ENCODE peak calls at places on chromosomes 6 and 20, in seven cellular contexts. One of them, this sample, is unnamed.

GRCh38 chr20:20603339-20603990 is 109.0 kb downstream of the RALGAPA2 start:
- DNase-seq in heart right ventricle: no peak
- DNase-seq in amygdala: no peak
- DNase-seq in T-helper 1 cell: no peak
- DNase-seq in activated gamma-delta T cell treated with Interleukin-2 at 50 U/mL for 16 hours: peak
- DNase-seq in NCI-H1436: peak
- DNase-seq in central memory CD4-positive, alpha-beta T cell: peak
- DNase-seq in this sample: no peak

GRCh38 chr20:45998761-45999160 is 9.9 kb upstream of the MMP9 start:
- DNase-seq in NCI-H1436: no peak
- DNase-seq in amygdala: no peak
- DNase-seq in central memory CD4-positive, alpha-beta T cell: peak
- DNase-seq in activated gamma-delta T cell treated with Interleukin-2 at 50 U/mL for 16 hours: no peak
- DNase-seq in T-helper 1 cell: no peak
- DNase-seq in heart right ventricle: no peak
- DNase-seq in this sample: no peak

GRCh38 chr20:12171927-12172581 is 254.4 kb downstream of the BTBD3 start:
- DNase-seq in NCI-H1436: no peak
- DNase-seq in activated gamma-delta T cell treated with Interleukin-2 at 50 U/mL for 16 hours: no peak
- DNase-seq in central memory CD4-positive, alpha-beta T cell: no peak
- DNase-seq in T-helper 1 cell: no peak
- DNase-seq in amygdala: no peak
- DNase-seq in heart right ventricle: peak
- DNase-seq in this sample: no peak

GRCh38 chr6:91634791-91635190 is 1047.9 kb upstream of the MAP3K7 start:
- DNase-seq in activated gamma-delta T cell treated with Interleukin-2 at 50 U/mL for 16 hours: no peak
- DNase-seq in NCI-H1436: no peak
- DNase-seq in heart right ventricle: no peak
- DNase-seq in central memory CD4-positive, alpha-beta T cell: no peak
- DNase-seq in amygdala: no peak
- DNase-seq in T-helper 1 cell: no peak
- DNase-seq in this sample: no peak

GRCh38 chr6:147660334-147661311 is 152.1 kb downstream of the SAMD5 start:
- DNase-seq in T-helper 1 cell: no peak
- DNase-seq in activated gamma-delta T cell treated with Interleukin-2 at 50 U/mL for 16 hours: no peak
- DNase-seq in NCI-H1436: no peak
- DNase-seq in amygdala: no peak
- DNase-seq in central memory CD4-positive, alpha-beta T cell: no peak
- DNase-seq in heart right ventricle: no peak
- DNase-seq in this sample: no peak

GRCh38 chr6:25919657-25920056 is 10.8 kb downstream of the SLC17A2 start:
- DNase-seq in central memory CD4-positive, alpha-beta T cell: no peak
- DNase-seq in activated gamma-delta T cell treated with Interleukin-2 at 50 U/mL for 16 hours: no peak
- DNase-seq in NCI-H1436: no peak
- DNase-seq in amygdala: no peak
- DNase-seq in heart right ventricle: no peak
- DNase-seq in T-helper 1 cell: no peak
- DNase-seq in this sample: no peak

GRCh38 chr20:1034420-1034799 is 32.3 kb upstream of the RSPO4 start:
- DNase-seq in T-helper 1 cell: no peak
- DNase-seq in amygdala: no peak
- DNase-seq in heart right ventricle: no peak
- DNase-seq in activated gamma-delta T cell treated with Interleukin-2 at 50 U/mL for 16 hours: no peak
- DNase-seq in central memory CD4-positive, alpha-beta T cell: no peak
- DNase-seq in NCI-H1436: no peak
- DNase-seq in this sample: no peak

GRCh38 chr6:136607204-136607931 is 57.1 kb upstream of the MAP7 start:
- DNase-seq in central memory CD4-positive, alpha-beta T cell: no peak
- DNase-seq in heart right ventricle: no peak
- DNase-seq in activated gamma-delta T cell treated with Interleukin-2 at 50 U/mL for 16 hours: no peak
- DNase-seq in amygdala: no peak
- DNase-seq in NCI-H1436: no peak
- DNase-seq in T-helper 1 cell: no peak
- DNase-seq in this sample: no peak

GRCh38 chr20:50191566-50192363 is 1.1 kb downstream of the CEBPB start:
- DNase-seq in heart right ventricle: no peak
- DNase-seq in central memory CD4-positive, alpha-beta T cell: peak
- DNase-seq in NCI-H1436: peak
- DNase-seq in T-helper 1 cell: peak
- DNase-seq in activated gamma-delta T cell treated with Interleukin-2 at 50 U/mL for 16 hours: peak
- DNase-seq in amygdala: no peak
- DNase-seq in this sample: no peak

GRCh38 chr20:2527762-2528161 is 8.6 kb upstream of the TMC2 start:
- DNase-seq in central memory CD4-positive, alpha-beta T cell: no peak
- DNase-seq in NCI-H1436: no peak
- DNase-seq in amygdala: no peak
- DNase-seq in activated gamma-delta T cell treated with Interleukin-2 at 50 U/mL for 16 hours: no peak
- DNase-seq in heart right ventricle: no peak
- DNase-seq in T-helper 1 cell: no peak
- DNase-seq in this sample: no peak

GRCh38 chr6:145034664-145035063 is 700.7 kb downstream of the EPM2A start:
- DNase-seq in NCI-H1436: no peak
- DNase-seq in heart right ventricle: no peak
- DNase-seq in central memory CD4-positive, alpha-beta T cell: no peak
- DNase-seq in T-helper 1 cell: no peak
- DNase-seq in activated gamma-delta T cell treated with Interleukin-2 at 50 U/mL for 16 hours: no peak
- DNase-seq in amygdala: no peak
- DNase-seq in this sample: no peak

GRCh38 chr20:32458837-32459220 is 100.7 kb downstream of the ASXL1 start:
- DNase-seq in heart right ventricle: no peak
- DNase-seq in central memory CD4-positive, alpha-beta T cell: no peak
- DNase-seq in T-helper 1 cell: no peak
- DNase-seq in amygdala: no peak
- DNase-seq in activated gamma-delta T cell treated with Interleukin-2 at 50 U/mL for 16 hours: no peak
- DNase-seq in NCI-H1436: no peak
- DNase-seq in this sample: no peak

GRCh38 chr6:149963212-149963461 is 606 bp upstream of the ULBP1 start:
- DNase-seq in T-helper 1 cell: no peak
- DNase-seq in heart right ventricle: no peak
- DNase-seq in amygdala: no peak
- DNase-seq in activated gamma-delta T cell treated with Interleukin-2 at 50 U/mL for 16 hours: no peak
- DNase-seq in NCI-H1436: peak
- DNase-seq in central memory CD4-positive, alpha-beta T cell: peak
- DNase-seq in this sample: peak

GRCh38 chr6:104940881-104941693 is 15.8 kb upstream of the LIN28B start:
- DNase-seq in heart right ventricle: no peak
- DNase-seq in NCI-H1436: no peak
- DNase-seq in activated gamma-delta T cell treated with Interleukin-2 at 50 U/mL for 16 hours: no peak
- DNase-seq in T-helper 1 cell: no peak
- DNase-seq in amygdala: no peak
- DNase-seq in central memory CD4-positive, alpha-beta T cell: no peak
- DNase-seq in this sample: no peak

GRCh38 chr6:7243188-7243942 is 69.6 kb downstream of the SSR1 start:
- DNase-seq in activated gamma-delta T cell treated with Interleukin-2 at 50 U/mL for 16 hours: peak
- DNase-seq in T-helper 1 cell: no peak
- DNase-seq in central memory CD4-positive, alpha-beta T cell: peak
- DNase-seq in heart right ventricle: peak
- DNase-seq in amygdala: no peak
- DNase-seq in NCI-H1436: peak
- DNase-seq in this sample: peak

GRCh38 chr6:137697267-137697938 is 169.7 kb upstream of the TNFAIP3 start:
- DNase-seq in central memory CD4-positive, alpha-beta T cell: no peak
- DNase-seq in NCI-H1436: no peak
- DNase-seq in heart right ventricle: no peak
- DNase-seq in amygdala: no peak
- DNase-seq in activated gamma-delta T cell treated with Interleukin-2 at 50 U/mL for 16 hours: no peak
- DNase-seq in T-helper 1 cell: no peak
- DNase-seq in this sample: no peak

GRCh38 chr6:13413466-13413862 is 73.9 kb downstream of the GFOD1 start:
- DNase-seq in activated gamma-delta T cell treated with Interleukin-2 at 50 U/mL for 16 hours: no peak
- DNase-seq in heart right ventricle: no peak
- DNase-seq in central memory CD4-positive, alpha-beta T cell: no peak
- DNase-seq in amygdala: no peak
- DNase-seq in T-helper 1 cell: no peak
- DNase-seq in NCI-H1436: no peak
- DNase-seq in this sample: no peak

GRCh38 chr6:158223926-158224325 is 55.8 kb downstream of the GTF2H5 start:
- DNase-seq in heart right ventricle: no peak
- DNase-seq in central memory CD4-positive, alpha-beta T cell: no peak
- DNase-seq in amygdala: no peak
- DNase-seq in NCI-H1436: no peak
- DNase-seq in T-helper 1 cell: no peak
- DNase-seq in activated gamma-delta T cell treated with Interleukin-2 at 50 U/mL for 16 hours: no peak
- DNase-seq in this sample: no peak

GRCh38 chr20:59708326-59708725 is 104.0 kb downstream of the PHACTR3 start:
- DNase-seq in T-helper 1 cell: no peak
- DNase-seq in NCI-H1436: no peak
- DNase-seq in heart right ventricle: no peak
- DNase-seq in central memory CD4-positive, alpha-beta T cell: no peak
- DNase-seq in activated gamma-delta T cell treated with Interleukin-2 at 50 U/mL for 16 hours: no peak
- DNase-seq in amygdala: no peak
- DNase-seq in this sample: no peak

GRCh38 chr6:121539537-121539936 is 104.1 kb downstream of the GJA1 start:
- DNase-seq in central memory CD4-positive, alpha-beta T cell: no peak
- DNase-seq in activated gamma-delta T cell treated with Interleukin-2 at 50 U/mL for 16 hours: no peak
- DNase-seq in NCI-H1436: no peak
- DNase-seq in amygdala: no peak
- DNase-seq in heart right ventricle: no peak
- DNase-seq in T-helper 1 cell: no peak
- DNase-seq in this sample: no peak

GRCh38 chr6:10507715-10508114 is 13.4 kb upstream of the GCNT2 start:
- DNase-seq in central memory CD4-positive, alpha-beta T cell: no peak
- DNase-seq in activated gamma-delta T cell treated with Interleukin-2 at 50 U/mL for 16 hours: no peak
- DNase-seq in T-helper 1 cell: no peak
- DNase-seq in amygdala: no peak
- DNase-seq in heart right ventricle: no peak
- DNase-seq in NCI-H1436: no peak
- DNase-seq in this sample: no peak

GRCh38 chr6:33976425-33977360 is 169.2 kb downstream of the GRM4 start:
- DNase-seq in central memory CD4-positive, alpha-beta T cell: no peak
- DNase-seq in T-helper 1 cell: no peak
- DNase-seq in heart right ventricle: no peak
- DNase-seq in NCI-H1436: no peak
- DNase-seq in activated gamma-delta T cell treated with Interleukin-2 at 50 U/mL for 16 hours: no peak
- DNase-seq in amygdala: no peak
- DNase-seq in this sample: no peak

GRCh38 chr6:82906489-82906888 is 159.2 kb downstream of the UBE3D start:
- DNase-seq in heart right ventricle: no peak
- DNase-seq in activated gamma-delta T cell treated with Interleukin-2 at 50 U/mL for 16 hours: no peak
- DNase-seq in NCI-H1436: no peak
- DNase-seq in central memory CD4-positive, alpha-beta T cell: no peak
- DNase-seq in amygdala: no peak
- DNase-seq in T-helper 1 cell: no peak
- DNase-seq in this sample: no peak

GRCh38 chr6:117919775-117920492 is 12.9 kb downstream of the SLC35F1 start:
- DNase-seq in central memory CD4-positive, alpha-beta T cell: no peak
- DNase-seq in NCI-H1436: no peak
- DNase-seq in T-helper 1 cell: no peak
- DNase-seq in activated gamma-delta T cell treated with Interleukin-2 at 50 U/mL for 16 hours: no peak
- DNase-seq in heart right ventricle: no peak
- DNase-seq in amygdala: peak
- DNase-seq in this sample: no peak

GRCh38 chr6:145809785-145810184 is 4.8 kb downstream of the FBXO30 start:
- DNase-seq in heart right ventricle: no peak
- DNase-seq in activated gamma-delta T cell treated with Interleukin-2 at 50 U/mL for 16 hours: no peak
- DNase-seq in amygdala: no peak
- DNase-seq in central memory CD4-positive, alpha-beta T cell: no peak
- DNase-seq in T-helper 1 cell: no peak
- DNase-seq in NCI-H1436: no peak
- DNase-seq in this sample: no peak

GRCh38 chr20:36541227-36542018 is at the start of gene MYL9:
- DNase-seq in central memory CD4-positive, alpha-beta T cell: no peak
- DNase-seq in amygdala: no peak
- DNase-seq in T-helper 1 cell: no peak
- DNase-seq in NCI-H1436: no peak
- DNase-seq in heart right ventricle: peak
- DNase-seq in activated gamma-delta T cell treated with Interleukin-2 at 50 U/mL for 16 hours: no peak
- DNase-seq in this sample: no peak

GRCh38 chr6:6981923-6982322 is 125.8 kb upstream of the RREB1 start:
- DNase-seq in heart right ventricle: no peak
- DNase-seq in NCI-H1436: no peak
- DNase-seq in amygdala: no peak
- DNase-seq in activated gamma-delta T cell treated with Interleukin-2 at 50 U/mL for 16 hours: no peak
- DNase-seq in T-helper 1 cell: no peak
- DNase-seq in central memory CD4-positive, alpha-beta T cell: no peak
- DNase-seq in this sample: peak

GRCh38 chr20:41716436-41716835 is 98.3 kb upstream of the CHD6 start:
- DNase-seq in activated gamma-delta T cell treated with Interleukin-2 at 50 U/mL for 16 hours: no peak
- DNase-seq in heart right ventricle: no peak
- DNase-seq in NCI-H1436: no peak
- DNase-seq in amygdala: no peak
- DNase-seq in T-helper 1 cell: no peak
- DNase-seq in central memory CD4-positive, alpha-beta T cell: no peak
- DNase-seq in this sample: no peak

GRCh38 chr6:167501831-167502385 is 177.0 kb downstream of the TTLL2 start:
- DNase-seq in T-helper 1 cell: no peak
- DNase-seq in activated gamma-delta T cell treated with Interleukin-2 at 50 U/mL for 16 hours: no peak
- DNase-seq in NCI-H1436: peak
- DNase-seq in amygdala: no peak
- DNase-seq in heart right ventricle: no peak
- DNase-seq in central memory CD4-positive, alpha-beta T cell: no peak
- DNase-seq in this sample: peak

This sample was measured in HCT116.